ENCODE peak calls at places on chromosomes 2 and 18, in seven cellular contexts. One of them, this sample, is unnamed.
A peak's percentile ranks its signal among the peaks of the same experiment; 100 is the strongest.

GRCh38 chr18:75167759-75168211 is 41.2 kb downstream of the PTGR3 start:
- DNase-seq in substantia nigra: no peak
- DNase-seq in type B pancreatic cell: no peak
- DNase-seq in AG04450: no peak
- DNase-seq in right cardiac atrium: peak; percentile 73
- DNase-seq in NCI-H460: no peak
- DNase-seq in fibroblast of the aortic adventitia: no peak
- DNase-seq in this sample: no peak

GRCh38 chr2:97996679-97997078 is 931 bp upstream of the TMEM131 start:
- DNase-seq in substantia nigra: no peak
- DNase-seq in type B pancreatic cell: no peak
- DNase-seq in AG04450: no peak
- DNase-seq in right cardiac atrium: peak; percentile 48
- DNase-seq in NCI-H460: no peak
- DNase-seq in fibroblast of the aortic adventitia: no peak
- DNase-seq in this sample: no peak

GRCh38 chr2:181615086-181615635 is 41.7 kb downstream of the CERKL start:
- DNase-seq in substantia nigra: no peak
- DNase-seq in type B pancreatic cell: no peak
- DNase-seq in AG04450: no peak
- DNase-seq in right cardiac atrium: no peak
- DNase-seq in NCI-H460: no peak
- DNase-seq in fibroblast of the aortic adventitia: no peak
- DNase-seq in this sample: no peak

GRCh38 chr2:46863895-46864294 is 51.7 kb downstream of the MCFD2 start:
- DNase-seq in substantia nigra: no peak
- DNase-seq in type B pancreatic cell: no peak
- DNase-seq in AG04450: no peak
- DNase-seq in right cardiac atrium: no peak
- DNase-seq in NCI-H460: no peak
- DNase-seq in fibroblast of the aortic adventitia: no peak
- DNase-seq in this sample: no peak

GRCh38 chr18:7021994-7022840 is 95.4 kb downstream of the LAMA1 start:
- DNase-seq in substantia nigra: no peak
- DNase-seq in type B pancreatic cell: no peak
- DNase-seq in AG04450: no peak
- DNase-seq in right cardiac atrium: no peak
- DNase-seq in NCI-H460: peak; percentile 63
- DNase-seq in fibroblast of the aortic adventitia: no peak
- DNase-seq in this sample: no peak

GRCh38 chr2:850429-850828 is 100.2 kb upstream of the SNTG2 start:
- DNase-seq in substantia nigra: no peak
- DNase-seq in type B pancreatic cell: no peak
- DNase-seq in AG04450: no peak
- DNase-seq in right cardiac atrium: no peak
- DNase-seq in NCI-H460: no peak
- DNase-seq in fibroblast of the aortic adventitia: no peak
- DNase-seq in this sample: no peak

GRCh38 chr18:21439453-21439852 is 161.1 kb downstream of the ESCO1 start:
- DNase-seq in substantia nigra: no peak
- DNase-seq in type B pancreatic cell: no peak
- DNase-seq in AG04450: peak; percentile 1
- DNase-seq in right cardiac atrium: no peak
- DNase-seq in NCI-H460: no peak
- DNase-seq in fibroblast of the aortic adventitia: peak; percentile 78
- DNase-seq in this sample: no peak

GRCh38 chr2:15706986-15707632 is 115.4 kb downstream of the DDX1 start:
- DNase-seq in substantia nigra: no peak
- DNase-seq in type B pancreatic cell: no peak
- DNase-seq in AG04450: no peak
- DNase-seq in right cardiac atrium: no peak
- DNase-seq in NCI-H460: no peak
- DNase-seq in fibroblast of the aortic adventitia: no peak
- DNase-seq in this sample: no peak

GRCh38 chr2:39435254-39435653 is 1.8 kb downstream of the MAP4K3 start:
- DNase-seq in substantia nigra: no peak
- DNase-seq in type B pancreatic cell: no peak
- DNase-seq in AG04450: no peak
- DNase-seq in right cardiac atrium: no peak
- DNase-seq in NCI-H460: no peak
- DNase-seq in fibroblast of the aortic adventitia: peak; percentile 37
- DNase-seq in this sample: no peak

GRCh38 chr18:27863780-27864430 is 313.0 kb downstream of the CDH2 start:
- DNase-seq in substantia nigra: no peak
- DNase-seq in type B pancreatic cell: no peak
- DNase-seq in AG04450: no peak
- DNase-seq in right cardiac atrium: no peak
- DNase-seq in NCI-H460: no peak
- DNase-seq in fibroblast of the aortic adventitia: no peak
- DNase-seq in this sample: no peak

GRCh38 chr2:121256720-121257475 is 28.1 kb downstream of the TFCP2L1 start:
- DNase-seq in substantia nigra: no peak
- DNase-seq in type B pancreatic cell: no peak
- DNase-seq in AG04450: no peak
- DNase-seq in right cardiac atrium: no peak
- DNase-seq in NCI-H460: no peak
- DNase-seq in fibroblast of the aortic adventitia: no peak
- DNase-seq in this sample: peak; percentile 71

GRCh38 chr2:31319391-31320175 is 85.6 kb downstream of the EHD3 start:
- DNase-seq in substantia nigra: no peak
- DNase-seq in type B pancreatic cell: no peak
- DNase-seq in AG04450: peak; percentile 85
- DNase-seq in right cardiac atrium: no peak
- DNase-seq in NCI-H460: no peak
- DNase-seq in fibroblast of the aortic adventitia: no peak
- DNase-seq in this sample: no peak

GRCh38 chr2:217252181-217252580 is 392.3 kb upstream of the TNP1 start:
- DNase-seq in substantia nigra: no peak
- DNase-seq in type B pancreatic cell: no peak
- DNase-seq in AG04450: no peak
- DNase-seq in right cardiac atrium: no peak
- DNase-seq in NCI-H460: no peak
- DNase-seq in fibroblast of the aortic adventitia: no peak
- DNase-seq in this sample: no peak

GRCh38 chr2:75729861-75730260 is 19.1 kb upstream of the GCFC2 start:
- DNase-seq in substantia nigra: no peak
- DNase-seq in type B pancreatic cell: no peak
- DNase-seq in AG04450: no peak
- DNase-seq in right cardiac atrium: no peak
- DNase-seq in NCI-H460: no peak
- DNase-seq in fibroblast of the aortic adventitia: peak; percentile 12
- DNase-seq in this sample: no peak

GRCh38 chr2:61853086-61853847 is 593 bp downstream of the FAM161A start:
- DNase-seq in substantia nigra: peak; percentile 79
- DNase-seq in type B pancreatic cell: no peak
- DNase-seq in AG04450: no peak
- DNase-seq in right cardiac atrium: peak; percentile 92
- DNase-seq in NCI-H460: peak; percentile 50
- DNase-seq in fibroblast of the aortic adventitia: peak; percentile 4
- DNase-seq in this sample: no peak

GRCh38 chr2:17979707-17980106 is 101.2 kb downstream of the KCNS3 start:
- DNase-seq in substantia nigra: no peak
- DNase-seq in type B pancreatic cell: no peak
- DNase-seq in AG04450: peak; percentile 50
- DNase-seq in right cardiac atrium: no peak
- DNase-seq in NCI-H460: no peak
- DNase-seq in fibroblast of the aortic adventitia: peak; percentile 39
- DNase-seq in this sample: no peak

GRCh38 chr2:7013761-7014160 is 96.5 kb downstream of the RNF144A start:
- DNase-seq in substantia nigra: no peak
- DNase-seq in type B pancreatic cell: no peak
- DNase-seq in AG04450: no peak
- DNase-seq in right cardiac atrium: no peak
- DNase-seq in NCI-H460: no peak
- DNase-seq in fibroblast of the aortic adventitia: peak; percentile 11
- DNase-seq in this sample: no peak

GRCh38 chr2:238139841-238140439 is 1.5 kb downstream of the KLHL30 start:
- DNase-seq in substantia nigra: no peak
- DNase-seq in type B pancreatic cell: no peak
- DNase-seq in AG04450: no peak
- DNase-seq in right cardiac atrium: peak; percentile 47
- DNase-seq in NCI-H460: no peak
- DNase-seq in fibroblast of the aortic adventitia: no peak
- DNase-seq in this sample: no peak

GRCh38 chr2:215960825-215961224 is 52.5 kb downstream of the MREG start:
- DNase-seq in substantia nigra: no peak
- DNase-seq in type B pancreatic cell: no peak
- DNase-seq in AG04450: no peak
- DNase-seq in right cardiac atrium: no peak
- DNase-seq in NCI-H460: no peak
- DNase-seq in fibroblast of the aortic adventitia: no peak
- DNase-seq in this sample: no peak

GRCh38 chr18:70219688-70220087 is 14.2 kb upstream of the RTTN start:
- DNase-seq in substantia nigra: no peak
- DNase-seq in type B pancreatic cell: no peak
- DNase-seq in AG04450: no peak
- DNase-seq in right cardiac atrium: no peak
- DNase-seq in NCI-H460: no peak
- DNase-seq in fibroblast of the aortic adventitia: no peak
- DNase-seq in this sample: no peak

GRCh38 chr2:74063486-74063885 is 78.8 kb downstream of the TET3 start:
- DNase-seq in substantia nigra: no peak
- DNase-seq in type B pancreatic cell: no peak
- DNase-seq in AG04450: peak; percentile 37
- DNase-seq in right cardiac atrium: no peak
- DNase-seq in NCI-H460: no peak
- DNase-seq in fibroblast of the aortic adventitia: no peak
- DNase-seq in this sample: no peak

GRCh38 chr18:71529708-71530303 is 1014.3 kb downstream of the CBLN2 start:
- DNase-seq in substantia nigra: no peak
- DNase-seq in type B pancreatic cell: no peak
- DNase-seq in AG04450: peak; percentile 1
- DNase-seq in right cardiac atrium: no peak
- DNase-seq in NCI-H460: no peak
- DNase-seq in fibroblast of the aortic adventitia: peak; percentile 93
- DNase-seq in this sample: no peak

GRCh38 chr2:58641001-58641400 is 399.9 kb upstream of the FANCL start:
- DNase-seq in substantia nigra: no peak
- DNase-seq in type B pancreatic cell: no peak
- DNase-seq in AG04450: no peak
- DNase-seq in right cardiac atrium: no peak
- DNase-seq in NCI-H460: no peak
- DNase-seq in fibroblast of the aortic adventitia: no peak
- DNase-seq in this sample: no peak

GRCh38 chr2:33210626-33211025 is 263.9 kb downstream of the LTBP1 start:
- DNase-seq in substantia nigra: peak; percentile 11
- DNase-seq in type B pancreatic cell: no peak
- DNase-seq in AG04450: peak; percentile 95
- DNase-seq in right cardiac atrium: peak; percentile 62
- DNase-seq in NCI-H460: peak; percentile 56
- DNase-seq in fibroblast of the aortic adventitia: peak; percentile 98
- DNase-seq in this sample: no peak

GRCh38 chr2:218152777-218153176 is 14.0 kb downstream of the CXCR1 start:
- DNase-seq in substantia nigra: no peak
- DNase-seq in type B pancreatic cell: no peak
- DNase-seq in AG04450: no peak
- DNase-seq in right cardiac atrium: no peak
- DNase-seq in NCI-H460: no peak
- DNase-seq in fibroblast of the aortic adventitia: no peak
- DNase-seq in this sample: no peak

GRCh38 chr2:211093743-211094303 is 537.4 kb downstream of the CPS1 start:
- DNase-seq in substantia nigra: no peak
- DNase-seq in type B pancreatic cell: no peak
- DNase-seq in AG04450: no peak
- DNase-seq in right cardiac atrium: no peak
- DNase-seq in NCI-H460: peak; percentile 2
- DNase-seq in fibroblast of the aortic adventitia: no peak
- DNase-seq in this sample: no peak

GRCh38 chr2:96859338-96859649 is 1.5 kb upstream of the ANKRD39 start:
- DNase-seq in substantia nigra: no peak
- DNase-seq in type B pancreatic cell: peak; percentile 68
- DNase-seq in AG04450: no peak
- DNase-seq in right cardiac atrium: peak; percentile 90
- DNase-seq in NCI-H460: no peak
- DNase-seq in fibroblast of the aortic adventitia: no peak
- DNase-seq in this sample: no peak

GRCh38 chr2:182070736-182071135 is 85.1 kb downstream of the PPP1R1C start:
- DNase-seq in substantia nigra: no peak
- DNase-seq in type B pancreatic cell: no peak
- DNase-seq in AG04450: no peak
- DNase-seq in right cardiac atrium: no peak
- DNase-seq in NCI-H460: no peak
- DNase-seq in fibroblast of the aortic adventitia: no peak
- DNase-seq in this sample: no peak

GRCh38 chr18:8661754-8662573 is 43.4 kb upstream of the MTCL1 start:
- DNase-seq in substantia nigra: no peak
- DNase-seq in type B pancreatic cell: no peak
- DNase-seq in AG04450: no peak
- DNase-seq in right cardiac atrium: no peak
- DNase-seq in NCI-H460: no peak
- DNase-seq in fibroblast of the aortic adventitia: peak; percentile 40
- DNase-seq in this sample: no peak

GRCh38 chr2:152473151-152473857 is 138.3 kb downstream of the FMNL2 start:
- DNase-seq in substantia nigra: no peak
- DNase-seq in type B pancreatic cell: no peak
- DNase-seq in AG04450: no peak
- DNase-seq in right cardiac atrium: no peak
- DNase-seq in NCI-H460: no peak
- DNase-seq in fibroblast of the aortic adventitia: no peak
- DNase-seq in this sample: no peak

GRCh38 chr2:134218928-134219707 is 34.8 kb upstream of the MGAT5 start:
- DNase-seq in substantia nigra: no peak
- DNase-seq in type B pancreatic cell: no peak
- DNase-seq in AG04450: no peak
- DNase-seq in right cardiac atrium: no peak
- DNase-seq in NCI-H460: peak; percentile 16
- DNase-seq in fibroblast of the aortic adventitia: no peak
- DNase-seq in this sample: no peak

GRCh38 chr18:45571714-45572113 is 43.6 kb upstream of the SLC14A2 start:
- DNase-seq in substantia nigra: no peak
- DNase-seq in type B pancreatic cell: no peak
- DNase-seq in AG04450: no peak
- DNase-seq in right cardiac atrium: no peak
- DNase-seq in NCI-H460: no peak
- DNase-seq in fibroblast of the aortic adventitia: no peak
- DNase-seq in this sample: no peak

This sample was measured in cardiac septum.